ENCODE peak calls at places on chromosomes 3 and 15, in seven cellular contexts. F, Z, I, K, N, L and D are unnamed samples.

GRCh38 chr3:30170681-30171438 is 435.5 kb upstream of the TGFBR2 start:
- DNase-seq in I (no peak), Z (no peak), F (no peak), K (no peak), N (no peak), L (no peak), D (no peak)

GRCh38 chr15:25609371-25609770 is 170.5 kb upstream of the UBE3A start:
- DNase-seq in I (no peak), N (no peak), F (no peak), K (no peak), Z (no peak), L (no peak), D (no peak)

GRCh38 chr3:194322701-194323174 is 28.4 kb downstream of the CPN2 start:
- DNase-seq in Z (peak), I (no peak), K (no peak), N (peak), F (peak), L (peak), D (peak)

GRCh38 chr15:40768492-40769309 is 1.1 kb upstream of the C15orf62 start:
- DNase-seq in I (no peak), Z (no peak), F (no peak), L (no peak), N (no peak), K (no peak), D (no peak)

GRCh38 chr15:43133429-43134156 is at the start of gene TMEM62:
- DNase-seq in F (peak), Z (peak), K (peak), L (peak), N (peak), I (peak), D (peak)

GRCh38 chr15:48550822-48551525 is 94.5 kb downstream of the FBN1 start:
- DNase-seq in L (no peak), K (no peak), Z (no peak), N (no peak), F (no peak), I (no peak), D (no peak)

GRCh38 chr15:98978153-98978552 is 29.4 kb downstream of the PGPEP1L start:
- DNase-seq in I (no peak), N (no peak), K (no peak), L (no peak), Z (no peak), F (no peak), D (no peak)

GRCh38 chr15:77836116-77836798 is 203.5 kb upstream of the LINGO1 start:
- DNase-seq in L (peak), I (no peak), Z (peak), N (peak), K (no peak), F (no peak), D (peak)

GRCh38 chr3:195078891-195079440 is 192.0 kb downstream of the XXYLT1 start:
- DNase-seq in N (no peak), F (no peak), K (no peak), I (no peak), L (no peak), Z (no peak), D (no peak)

GRCh38 chr15:56040081-56041035 is 46.9 kb upstream of the NEDD4 start:
- DNase-seq in N (peak), Z (peak), K (no peak), I (no peak), F (peak), L (peak), D (peak)

GRCh38 chr3:76063811-76064210 is 278.5 kb upstream of the ZNF717 start:
- DNase-seq in I (no peak), Z (no peak), L (no peak), N (no peak), K (no peak), F (no peak), D (no peak)